ENCODE peak calls at places on chromosome 21, in nine cellular contexts. K, D, X, U, N, V, J, W and O are unnamed samples.

GRCh38 chr21:17441370-17441769 is 71.5 kb upstream of the CXADR start:
- DNase-seq in J (no peak), D (no peak), U (no peak), X (no peak), W (no peak), N (peak; percentile 63), V (no peak), K (peak; percentile 72), O (peak; percentile 22)

GRCh38 chr21:20999567-21000169 is 1.5 kb downstream of the NCAM2 start:
- DNase-seq in J (peak; percentile 12), N (peak; percentile 29), U (no peak), D (no peak), K (peak; percentile 35), V (no peak), X (no peak), W (no peak), O (peak; percentile 7)

GRCh38 chr21:44454747-44455523 is at the start of gene LRRC3:
- DNase-seq in J (peak; percentile 80), K (peak; percentile 74), D (peak; percentile 64), N (peak; percentile 13), X (peak; percentile 96), U (peak; percentile 69), V (peak; percentile 85), W (peak; percentile 44), O (peak; percentile 57)

GRCh38 chr21:16046625-16047340 is 317.0 kb downstream of the USP25 start:
- DNase-seq in X (no peak), U (no peak), W (no peak), D (no peak), K (no peak), N (no peak), J (no peak), V (no peak), O (no peak)

GRCh38 chr21:39363607-39364555 is 15.0 kb upstream of the HMGN1 start:
- DNase-seq in V (no peak), N (no peak), K (no peak), X (no peak), D (no peak), J (no peak), W (no peak), U (no peak), O (no peak)

GRCh38 chr21:38788275-38788911 is 17.3 kb upstream of the ETS2 start:
- DNase-seq in K (no peak), U (no peak), D (no peak), N (no peak), X (no peak), J (no peak), V (no peak), W (no peak), O (no peak)

GRCh38 chr21:33666153-33666552 is 23.9 kb downstream of the ITSN1 start:
- DNase-seq in J (no peak), W (no peak), D (no peak), K (no peak), X (no peak), N (no peak), V (no peak), U (no peak), O (no peak)

GRCh38 chr21:25578070-25578961 is 29.0 kb downstream of the MRPL39 start:
- DNase-seq in K (no peak), W (no peak), N (no peak), J (no peak), U (peak; percentile 71), D (no peak), V (no peak), X (no peak), O (no peak)

GRCh38 chr21:44763050-44763378 is 38.6 kb downstream of the UBE2G2 start:
- DNase-seq in U (no peak), X (no peak), V (no peak), J (no peak), N (no peak), D (no peak), K (no peak), W (no peak), O (no peak)

GRCh38 chr21:46639489-46640386 is 4.3 kb downstream of the PRMT2 start:
- DNase-seq in X (no peak), D (no peak), V (no peak), J (no peak), W (no peak), U (no peak), N (no peak), K (no peak), O (no peak)

GRCh38 chr21:45234906-45235305 is 52.8 kb downstream of the POFUT2 start:
- DNase-seq in J (no peak), K (no peak), D (no peak), N (no peak), X (no peak), W (no peak), V (no peak), U (no peak), O (no peak)

GRCh38 chr21:35099310-35099709 is 50.2 kb upstream of the RUNX1 start:
- DNase-seq in X (no peak), W (no peak), N (no peak), V (no peak), K (no peak), D (no peak), U (no peak), J (no peak), O (no peak)

GRCh38 chr21:41901099-41901498 is 22.0 kb upstream of the PRDM15 start:
- DNase-seq in V (no peak), X (no peak), D (no peak), U (peak; percentile 35), K (no peak), N (no peak), J (no peak), W (no peak), O (no peak)

GRCh38 chr21:15059397-15059796 is 5.4 kb downstream of the NRIP1 start:
- DNase-seq in W (no peak), D (no peak), J (no peak), V (no peak), K (no peak), U (no peak), X (no peak), N (no peak), O (no peak)

GRCh38 chr21:38663282-38663681 is 142.4 kb upstream of the ETS2 start:
- DNase-seq in U (no peak), X (no peak), V (no peak), K (no peak), J (no peak), W (no peak), N (no peak), D (no peak), O (no peak)

GRCh38 chr21:36747815-36748381 is 49.0 kb downstream of the SIM2 start:
- DNase-seq in N (no peak), U (peak; percentile 42), D (no peak), W (no peak), K (no peak), J (no peak), X (peak; percentile 61), V (no peak), O (peak; percentile 37)

GRCh38 chr21:27192286-27192685 is 225.4 kb upstream of the ADAMTS5 start:
- DNase-seq in J (peak; percentile 3), N (no peak), U (no peak), W (no peak), D (no peak), K (no peak), V (no peak), X (no peak), O (no peak)

GRCh38 chr21:31902438-31902837 is 29.6 kb downstream of the HUNK start:
- DNase-seq in W (no peak), J (no peak), U (no peak), V (no peak), N (no peak), D (no peak), K (no peak), X (no peak), O (no peak)

GRCh38 chr21:37365657-37366487 is 701 bp upstream of the DYRK1A start:
- DNase-seq in D (no peak), W (no peak), V (peak; percentile 45), X (peak; percentile 91), U (peak; percentile 45), N (no peak), J (peak; percentile 62), K (peak; percentile 63), O (peak; percentile 73)

GRCh38 chr21:43965911-43966585 is 46.1 kb upstream of the TRAPPC10 start:
- DNase-seq in K (no peak), J (no peak), V (no peak), U (no peak), W (no peak), N (no peak), D (no peak), X (no peak), O (no peak)

GRCh38 chr21:42384999-42385398 is 10.9 kb downstream of the TMPRSS3 start:
- DNase-seq in V (no peak), N (no peak), U (no peak), J (no peak), W (no peak), X (peak; percentile 25), K (peak; percentile 66), D (no peak), O (peak; percentile 34)

GRCh38 chr21:17523007-17523451 is 10.2 kb downstream of the CXADR start:
- DNase-seq in J (no peak), W (no peak), X (no peak), D (no peak), N (no peak), U (no peak), V (no peak), K (peak; percentile 68), O (no peak)

GRCh38 chr21:38817371-38818335 is 11.9 kb downstream of the ETS2 start:
- DNase-seq in V (no peak), N (no peak), W (no peak), U (no peak), K (no peak), D (no peak), J (peak; percentile 58), X (no peak), O (peak; percentile 80)

GRCh38 chr21:39911286-39911685 is 44.0 kb downstream of the PCP4 start:
- DNase-seq in K (no peak), V (no peak), W (no peak), J (no peak), U (no peak), D (no peak), N (no peak), X (no peak), O (peak; percentile 59)

GRCh38 chr21:45590726-45591618 is 48.7 kb upstream of the SLC19A1 start:
- DNase-seq in K (no peak), X (peak; percentile 73), U (peak; percentile 32), N (no peak), D (peak; percentile 23), V (no peak), J (peak; percentile 35), W (no peak), O (no peak)

GRCh38 chr21:38869196-38869595 is 63.5 kb downstream of the ETS2 start:
- DNase-seq in W (no peak), D (no peak), X (no peak), U (no peak), V (peak; percentile 48), J (no peak), K (no peak), N (no peak), O (peak; percentile 46)

GRCh38 chr21:14267071-14267470 is 51.1 kb downstream of the RBM11 start:
- DNase-seq in W (no peak), U (no peak), X (no peak), K (no peak), D (no peak), J (no peak), V (no peak), N (no peak), O (no peak)

GRCh38 chr21:43608225-43608624 is 51.1 kb downstream of the HSF2BP start:
- DNase-seq in X (no peak), W (no peak), V (no peak), J (peak; percentile 77), U (no peak), D (no peak), N (peak; percentile 82), K (no peak), O (no peak)

GRCh38 chr21:44299458-44300261 is at the start of gene PFKL:
- DNase-seq in J (peak; percentile 84), W (no peak), U (peak; percentile 63), K (peak; percentile 65), D (peak; percentile 52), N (no peak), X (peak; percentile 89), V (peak; percentile 42), O (peak; percentile 91)

GRCh38 chr21:45974073-45975016 is 7.2 kb upstream of the COL6A1 start:
- DNase-seq in N (peak; percentile 57), D (no peak), V (peak; percentile 69), X (peak; percentile 71), W (no peak), J (peak; percentile 97), K (peak; percentile 16), U (no peak), O (peak; percentile 34)

GRCh38 chr21:41369915-41370839 is 8.3 kb downstream of the MX2 start:
- DNase-seq in K (no peak), N (no peak), J (peak; percentile 73), V (no peak), U (no peak), W (no peak), X (peak; percentile 66), D (peak; percentile 25), O (no peak)